ENCODE peak calls at places on chromosome 12, in nine cellular contexts. J is fibroblast of lung; C is fibroblast of the conjunctiva; N is GM10248; S is GM12891; A is AG08395; B is effector CD4-positive, alpha-beta T cell; X is activated naive CD4-positive, alpha-beta T cell treated with anti-CD3 and anti-CD28 coated beads for 36 hours; M is RPMI7951. D is an unnamed sample.

GRCh38 chr12:43826681-43827458 is 9.0 kb upstream of the TMEM117 start:
- DNase-seq in J (no peak), C (no peak), N (no peak), S (no peak), A (no peak), B (no peak), X (no peak), M (no peak), D (no peak)

GRCh38 chr12:1826867-1827705 is 6.7 kb downstream of the LRTM2 start:
- DNase-seq in J (no peak), C (no peak), N (no peak), S (no peak), A (no peak), B (no peak), X (no peak), M (no peak), D (no peak)

GRCh38 chr12:132143328-132144071 is 619 bp downstream of the DDX51 start:
- DNase-seq in J (no peak), C (no peak), N (no peak), S (no peak), A (no peak), B (peak), X (no peak), M (no peak), D (no peak)

GRCh38 chr12:27619308-27619707 is 76.9 kb upstream of the REP15 start:
- DNase-seq in J (peak), C (peak), N (no peak), S (no peak), A (peak), B (no peak), X (peak), M (peak), D (no peak)

GRCh38 chr12:45671254-45671653 is 58.3 kb upstream of the ARID2 start:
- DNase-seq in J (peak), C (peak), N (no peak), S (no peak), A (peak), B (no peak), X (no peak), M (peak), D (no peak)

GRCh38 chr12:57033428-57033827 is 16.5 kb downstream of the MYO1A start:
- DNase-seq in J (no peak), C (no peak), N (no peak), S (no peak), A (no peak), B (no peak), X (no peak), M (no peak), D (no peak)

GRCh38 chr12:132300789-132301722 is 28.3 kb downstream of the GALNT9 start:
- DNase-seq in J (no peak), C (no peak), N (no peak), S (no peak), A (no peak), B (no peak), X (no peak), M (no peak), D (no peak)

GRCh38 chr12:5022465-5023061 is 21.1 kb upstream of the KCNA5 start:
- DNase-seq in J (peak), C (peak), N (peak), S (peak), A (peak), B (peak), X (peak), M (peak), D (peak)

GRCh38 chr12:104469066-104469465 is 12.3 kb downstream of the CHST11 start:
- DNase-seq in J (no peak), C (no peak), N (no peak), S (no peak), A (no peak), B (no peak), X (no peak), M (no peak), D (no peak)

GRCh38 chr12:54125950-54126695 is 62.7 kb downstream of the SMUG1 start:
- DNase-seq in J (no peak), C (no peak), N (no peak), S (no peak), A (peak), B (no peak), X (no peak), M (peak), D (no peak)

GRCh38 chr12:121955258-121956040 is 37.1 kb downstream of the CFAP251 start:
- DNase-seq in J (peak), C (no peak), N (no peak), S (no peak), A (peak), B (no peak), X (no peak), M (peak), D (no peak)

GRCh38 chr12:26121323-26121740 is 3.5 kb downstream of the BHLHE41 start:
- DNase-seq in J (no peak), C (no peak), N (no peak), S (no peak), A (no peak), B (no peak), X (no peak), M (no peak), D (no peak)

GRCh38 chr12:73973486-73973885 is 564.1 kb upstream of the ATXN7L3B start:
- DNase-seq in J (no peak), C (no peak), N (no peak), S (no peak), A (no peak), B (no peak), X (no peak), M (no peak), D (no peak)

GRCh38 chr12:58288191-58288590 is 346.8 kb downstream of the ATP23 start:
- DNase-seq in J (peak), C (peak), N (no peak), S (no peak), A (peak), B (no peak), X (no peak), M (peak), D (no peak)

GRCh38 chr12:14473707-14474287 is 93.9 kb downstream of the PLBD1 start:
- DNase-seq in J (peak), C (no peak), N (no peak), S (no peak), A (peak), B (no peak), X (no peak), M (peak), D (no peak)

GRCh38 chr12:41264281-41264680 is 76.2 kb downstream of the PDZRN4 start:
- DNase-seq in J (peak), C (no peak), N (peak), S (no peak), A (no peak), B (no peak), X (no peak), M (no peak), D (no peak)

GRCh38 chr12:20367731-20368652 is at the start of gene PDE3A:
- DNase-seq in J (peak), C (peak), N (no peak), S (no peak), A (peak), B (no peak), X (no peak), M (peak), D (no peak)

GRCh38 chr12:53326460-53327185 is 5.2 kb upstream of the AAAS start:
- DNase-seq in J (no peak), C (no peak), N (no peak), S (no peak), A (no peak), B (no peak), X (no peak), M (no peak), D (no peak)

GRCh38 chr12:57793920-57794319 is 11.3 kb downstream of the TSFM start:
- DNase-seq in J (peak), C (no peak), N (no peak), S (no peak), A (peak), B (no peak), X (no peak), M (peak), D (no peak)

GRCh38 chr12:81017792-81018191 is 60.1 kb upstream of the ACSS3 start:
- DNase-seq in J (no peak), C (no peak), N (no peak), S (no peak), A (no peak), B (no peak), X (no peak), M (no peak), D (no peak)

GRCh38 chr12:108145011-108145410 is 15.9 kb downstream of the WSCD2 start:
- DNase-seq in J (no peak), C (no peak), N (no peak), S (no peak), A (no peak), B (no peak), X (no peak), M (no peak), D (no peak)

GRCh38 chr12:49874142-49874897 is 29.4 kb downstream of the FAIM2 start:
- DNase-seq in J (peak), C (no peak), N (no peak), S (no peak), A (no peak), B (no peak), X (no peak), M (peak), D (no peak)

GRCh38 chr12:57759360-57759980 is 4.6 kb downstream of the MARCHF9 start:
- DNase-seq in J (no peak), C (no peak), N (no peak), S (no peak), A (no peak), B (no peak), X (peak), M (no peak), D (no peak)

GRCh38 chr12:103197725-103198388 is 240.4 kb downstream of the ASCL1 start:
- DNase-seq in J (no peak), C (no peak), N (no peak), S (no peak), A (no peak), B (no peak), X (no peak), M (no peak), D (no peak)

GRCh38 chr12:69046920-69047319 is 113.9 kb upstream of the CPM start:
- DNase-seq in J (no peak), C (no peak), N (no peak), S (no peak), A (no peak), B (no peak), X (no peak), M (no peak), D (no peak)

GRCh38 chr12:131921866-131922769 is 7.0 kb upstream of the PUS1 start:
- DNase-seq in J (no peak), C (no peak), N (no peak), S (no peak), A (no peak), B (no peak), X (no peak), M (no peak), D (no peak)

GRCh38 chr12:117502633-117503032 is 141.2 kb upstream of the NOS1 start:
- DNase-seq in J (no peak), C (no peak), N (no peak), S (no peak), A (no peak), B (no peak), X (no peak), M (no peak), D (no peak)

GRCh38 chr12:95208678-95209077 is 8.6 kb downstream of the FGD6 start:
- DNase-seq in J (no peak), C (no peak), N (no peak), S (no peak), A (no peak), B (no peak), X (no peak), M (no peak), D (no peak)

GRCh38 chr12:132560421-132560830 is 50.0 kb downstream of the LRCOL1 start:
- DNase-seq in J (no peak), C (no peak), N (peak), S (peak), A (no peak), B (no peak), X (peak), M (no peak), D (no peak)

GRCh38 chr12:25962932-25963525 is 4.5 kb downstream of the RASSF8 start:
- DNase-seq in J (no peak), C (no peak), N (no peak), S (no peak), A (peak), B (no peak), X (no peak), M (peak), D (no peak)

GRCh38 chr12:102120886-102121285 is 903 bp downstream of the PARPBP start:
- DNase-seq in J (peak), C (no peak), N (peak), S (no peak), A (peak), B (no peak), X (no peak), M (peak), D (no peak)

GRCh38 chr12:110314308-110314707 is 33.3 kb downstream of the ATP2A2 start:
- DNase-seq in J (peak), C (peak), N (peak), S (no peak), A (peak), B (no peak), X (no peak), M (peak), D (peak)

GRCh38 chr12:88185279-88185678 is 43.2 kb downstream of the TMTC3 start:
- DNase-seq in J (no peak), C (no peak), N (no peak), S (no peak), A (no peak), B (no peak), X (no peak), M (no peak), D (no peak)

GRCh38 chr12:700061-700460 is 36.8 kb upstream of the NINJ2 start:
- DNase-seq in J (no peak), C (no peak), N (no peak), S (no peak), A (no peak), B (no peak), X (no peak), M (no peak), D (no peak)

GRCh38 chr12:115000038-115000437 is 316.1 kb upstream of the TBX3 start:
- DNase-seq in J (no peak), C (no peak), N (no peak), S (no peak), A (no peak), B (no peak), X (no peak), M (peak), D (no peak)

GRCh38 chr12:123389560-123390351 is 5.8 kb downstream of the KMT5A start:
- DNase-seq in J (no peak), C (no peak), N (peak), S (peak), A (peak), B (peak), X (peak), M (no peak), D (no peak)

GRCh38 chr12:30357712-30358111 is 338.0 kb downstream of the IPO8 start:
- DNase-seq in J (peak), C (no peak), N (no peak), S (no peak), A (no peak), B (no peak), X (no peak), M (no peak), D (no peak)

D was measured in GM12864.